ENCODE peak calls at places on chromosomes 13 and 19, in four cellular contexts. Q, G, A and T are unnamed samples.

GRCh38 chr13:34620073-34620858 is 321.8 kb upstream of the NBEA start:
- DNase-seq in A (no peak), G (no peak), Q (no peak), T (no peak)

GRCh38 chr19:40502647-40503046 is 35.8 kb downstream of the SPTBN4 start:
- DNase-seq in A (no peak), G (no peak), Q (no peak), T (no peak)

GRCh38 chr13:63184693-63185092 is 1769.0 kb upstream of the PCDH20 start:
- DNase-seq in Q (no peak), A (no peak), G (no peak), T (no peak)

GRCh38 chr13:46378411-46378810 is 8.6 kb downstream of the RUBCNL start:
- DNase-seq in Q (no peak), G (no peak), A (no peak), T (no peak)

GRCh38 chr13:39370554-39370953 is 232.4 kb downstream of the LHFPL6 start:
- DNase-seq in G (no peak), A (no peak), Q (no peak), T (no peak)

GRCh38 chr19:16830679-16831078 is 1.5 kb downstream of the SIN3B start:
- DNase-seq in A (no peak), Q (no peak), G (no peak), T (no peak)

GRCh38 chr13:86567119-86567518 is 767.9 kb upstream of the SLITRK6 start:
- DNase-seq in G (no peak), A (no peak), Q (no peak), T (no peak)

GRCh38 chr13:51342706-51343105 is 3.2 kb downstream of the SERPINE3 start:
- DNase-seq in Q (no peak), A (no peak), G (no peak), T (no peak)

GRCh38 chr13:44160549-44161278 is 212.9 kb upstream of the SERP2 start:
- DNase-seq in G (no peak), A (no peak), Q (no peak), T (no peak)

GRCh38 chr13:30049692-30050091 is 199.3 kb upstream of the UBL3 start:
- DNase-seq in G (no peak), Q (no peak), A (no peak), T (no peak)

GRCh38 chr19:51726049-51726448 is 2.3 kb upstream of the HAS1 start:
- DNase-seq in A (no peak), G (no peak), Q (peak), T (peak)

GRCh38 chr13:94829201-94829600 is 116.9 kb upstream of the SOX21 start:
- DNase-seq in A (no peak), G (no peak), Q (no peak), T (no peak)

GRCh38 chr13:52842440-52842839 is 6.0 kb downstream of the PCDH8 start:
- DNase-seq in G (no peak), A (no peak), Q (no peak), T (no peak)

GRCh38 chr13:59931621-59932020 is 232.1 kb downstream of the DIAPH3 start:
- DNase-seq in G (no peak), Q (no peak), A (no peak), T (no peak)

GRCh38 chr13:36395280-36395679 is 37.0 kb upstream of the CCNA1 start:
- DNase-seq in G (no peak), Q (no peak), A (no peak), T (no peak)

GRCh38 chr19:3546119-3546518 is 7.1 kb downstream of the TEKTIP1 start:
- DNase-seq in A (no peak), G (no peak), Q (no peak), T (no peak)

GRCh38 chr19:4910594-4911273 is 1.4 kb downstream of the UHRF1 start:
- DNase-seq in Q (peak), A (peak), G (no peak), T (no peak)

GRCh38 chr13:45226024-45226423 is 25.2 kb upstream of the KCTD4 start:
- DNase-seq in Q (no peak), G (no peak), A (no peak), T (no peak)

GRCh38 chr19:14160017-14160703 is 23.8 kb upstream of the ASF1B start:
- DNase-seq in A (no peak), G (no peak), Q (no peak), T (no peak)

GRCh38 chr13:28640861-28641599 is 17.9 kb upstream of the POMP start:
- DNase-seq in A (no peak), Q (no peak), G (no peak), T (no peak)

GRCh38 chr13:69857188-69857821 is 250.3 kb upstream of the ATXN8OS start:
- DNase-seq in Q (no peak), A (no peak), G (no peak), T (no peak)

GRCh38 chr19:48344892-48345291 is 18.8 kb downstream of the TMEM143 start:
- DNase-seq in A (peak), G (no peak), Q (no peak), T (no peak)

GRCh38 chr19:13881692-13882418 is 4.9 kb downstream of the NANOS3 start:
- DNase-seq in A (peak), Q (no peak), G (no peak), T (no peak)

GRCh38 chr19:46388311-46389095 is 24.9 kb downstream of the CCDC8 start:
- DNase-seq in G (no peak), A (no peak), Q (no peak), T (no peak)

GRCh38 chr19:13872695-13873389 is 4.1 kb upstream of the NANOS3 start:
- DNase-seq in Q (no peak), A (peak), G (no peak), T (no peak)

GRCh38 chr13:29516012-29516411 is 79.5 kb downstream of the SLC7A1 start:
- DNase-seq in Q (no peak), G (no peak), A (no peak), T (no peak)

GRCh38 chr19:44685877-44686276 is 13.1 kb upstream of the CEACAM16 start:
- DNase-seq in A (no peak), Q (no peak), G (no peak), T (peak)

GRCh38 chr19:757811-758668 is 7.1 kb downstream of the MISP start:
- DNase-seq in G (no peak), A (no peak), Q (no peak), T (no peak)

GRCh38 chr19:54152878-54153524 is 6.5 kb downstream of the LENG1 start:
- DNase-seq in G (no peak), A (no peak), Q (no peak), T (no peak)

GRCh38 chr13:78239681-78240080 is 321.1 kb upstream of the EDNRB start:
- DNase-seq in G (no peak), A (no peak), Q (no peak), T (no peak)

GRCh38 chr19:2524840-2525723 is 49.2 kb downstream of the GADD45B start:
- DNase-seq in A (no peak), G (no peak), Q (no peak), T (no peak)

GRCh38 chr13:97878421-97879375 is 74.8 kb upstream of the IPO5 start:
- DNase-seq in Q (no peak), G (no peak), A (no peak), T (no peak)